ENCODE peak calls at places on chromosomes 2 and 18, in nine cellular contexts. D is AG04450, M is pancreas, J is NB4, P is stomach, E is Peyer's patch, B is RWPE1, R is coronary artery, Y is neural crest cell. L is an unnamed sample.

GRCh38 chr2:20218331-20219320 is 6.3 kb downstream of the SDC1 start:
- DNase-seq in D (no peak), M (peak), J (no peak), P (no peak), E (peak), B (no peak), R (no peak), Y (no peak), L (no peak)

GRCh38 chr18:48529796-48530195 is 9.0 kb upstream of the CTIF start:
- DNase-seq in D (no peak), M (no peak), J (no peak), P (no peak), E (no peak), B (peak), R (no peak), Y (no peak), L (no peak)

GRCh38 chr2:26647981-26648380 is 6.8 kb upstream of the CIB4 start:
- DNase-seq in D (no peak), M (no peak), J (no peak), P (peak), E (no peak), B (no peak), R (peak), Y (no peak), L (no peak)

GRCh38 chr18:45834303-45834702 is 8.8 kb downstream of the SIGLEC15 start:
- DNase-seq in D (no peak), M (no peak), J (no peak), P (no peak), E (no peak), B (no peak), R (no peak), Y (no peak), L (no peak)

GRCh38 chr2:3661149-3661660 is 3.2 kb downstream of the ALLC start:
- DNase-seq in D (no peak), M (no peak), J (no peak), P (no peak), E (peak), B (no peak), R (peak), Y (no peak), L (no peak)

GRCh38 chr2:195369217-195369587 is 287.8 kb upstream of the SLC39A10 start:
- DNase-seq in D (no peak), M (no peak), J (no peak), P (no peak), E (no peak), B (no peak), R (no peak), Y (no peak), L (no peak)

GRCh38 chr18:34342960-34343359 is 118.2 kb upstream of the NOL4 start:
- DNase-seq in D (no peak), M (no peak), J (no peak), P (no peak), E (no peak), B (peak), R (no peak), Y (no peak), L (no peak)

GRCh38 chr2:140643761-140644187 is 1487.0 kb downstream of the LRP1B start:
- DNase-seq in D (peak), M (no peak), J (no peak), P (no peak), E (no peak), B (peak), R (no peak), Y (no peak), L (no peak)

GRCh38 chr2:158512323-158512722 is 55.6 kb downstream of the PKP4 start:
- DNase-seq in D (no peak), M (no peak), J (no peak), P (no peak), E (no peak), B (no peak), R (no peak), Y (no peak), L (no peak)

GRCh38 chr2:54924121-54924520 is 126.1 kb downstream of the RTN4 start:
- DNase-seq in D (no peak), M (no peak), J (no peak), P (no peak), E (no peak), B (no peak), R (no peak), Y (no peak), L (no peak)

GRCh38 chr18:55893948-55894347 is 306.0 kb upstream of the TCF4 start:
- DNase-seq in D (no peak), M (no peak), J (no peak), P (no peak), E (no peak), B (no peak), R (no peak), Y (no peak), L (no peak)

GRCh38 chr2:18404708-18405107 is 155.7 kb downstream of the RDH14 start:
- DNase-seq in D (no peak), M (no peak), J (peak), P (no peak), E (no peak), B (no peak), R (no peak), Y (no peak), L (no peak)
- TF ChIP-seq CTCF in D (peak), M (no peak), J (peak), P (no peak), E (no peak), B (no peak), R (no peak), Y (peak), L (peak)

DNA sequence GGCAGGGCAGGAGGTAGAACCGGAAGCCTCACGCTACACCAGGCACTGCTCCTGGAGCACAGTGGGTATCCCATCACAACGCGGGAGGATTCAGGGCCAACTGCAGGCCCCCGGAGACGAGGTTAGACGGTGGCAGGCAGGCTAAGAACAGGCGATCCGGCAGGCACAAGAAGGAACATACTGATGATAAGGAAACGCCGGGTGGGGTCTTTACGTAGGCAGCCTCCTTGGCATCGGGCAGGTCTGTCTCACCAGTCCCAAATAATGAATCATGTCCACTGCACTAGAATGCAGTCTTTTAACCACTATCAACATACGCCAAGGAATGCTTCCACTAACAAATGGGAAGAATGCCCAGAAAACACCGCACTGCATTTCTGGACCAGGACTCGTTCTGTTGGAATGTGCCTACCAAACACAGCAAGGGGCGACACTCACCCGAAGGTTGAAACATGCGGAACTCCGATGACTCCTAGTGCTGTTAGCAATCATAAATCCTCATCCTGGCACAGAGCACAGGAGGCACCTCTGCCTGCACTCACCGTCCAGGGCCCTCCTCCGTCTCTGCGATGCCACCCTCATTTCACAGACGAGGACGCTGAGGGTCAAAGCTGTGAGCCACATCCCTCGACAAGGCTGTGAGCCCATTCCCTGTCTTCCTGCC is 35.2 kb downstream of the ZNF516 start:
- DNase-seq in D (peak), M (peak), J (no peak), P (peak), E (no peak), B (peak), R (peak), Y (no peak), L (no peak)
- TF ChIP-seq CTCF in D (peak), M (no peak), J (no peak), P (no peak), E (no peak), B (no peak), R (no peak), Y (no peak), L (no peak)

DNA sequence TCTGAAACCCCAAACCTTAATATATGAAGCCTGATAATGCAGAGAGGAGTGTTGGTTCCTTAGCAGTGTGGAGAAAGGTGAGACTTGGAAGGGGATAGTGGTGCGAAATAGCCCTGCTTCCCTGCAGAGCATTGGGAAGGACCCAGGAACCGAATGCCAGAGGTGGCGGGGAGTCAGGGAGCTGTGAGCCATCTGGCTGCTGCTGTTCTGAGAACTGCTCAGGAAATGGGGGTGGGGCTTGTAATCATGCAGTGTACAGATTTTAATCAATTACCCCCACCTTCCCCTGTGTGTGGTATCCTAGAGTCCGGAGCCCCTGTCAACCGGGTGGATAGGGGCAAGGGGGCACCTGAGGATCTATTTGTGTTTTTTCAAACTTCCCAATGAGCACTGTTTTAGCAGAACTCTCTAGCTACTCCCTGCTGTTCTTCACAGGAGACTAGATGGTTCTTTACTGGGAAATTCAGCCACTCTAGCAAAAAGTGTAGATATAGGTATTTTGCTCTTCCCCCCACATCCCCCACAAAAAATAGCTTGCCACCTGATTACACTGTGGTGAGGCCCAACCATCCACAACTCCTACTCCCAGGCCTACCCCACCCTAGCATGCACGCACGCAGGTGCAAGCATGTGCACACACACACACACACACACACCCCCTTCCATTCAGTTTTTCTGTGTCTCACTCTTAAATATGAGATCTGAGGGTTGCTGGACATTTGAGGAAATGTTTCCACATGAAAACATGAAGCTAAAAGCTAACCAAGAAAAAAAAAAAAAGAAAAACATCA is 30.1 kb upstream of the MBOAT2 start:
- DNase-seq in D (no peak), M (no peak), J (no peak), P (no peak), E (no peak), B (no peak), R (no peak), Y (no peak), L (no peak)
- TF ChIP-seq CTCF in D (no peak), M (no peak), J (no peak), P (no peak), E (no peak), B (no peak), R (no peak), Y (no peak), L (no peak)

DNA sequence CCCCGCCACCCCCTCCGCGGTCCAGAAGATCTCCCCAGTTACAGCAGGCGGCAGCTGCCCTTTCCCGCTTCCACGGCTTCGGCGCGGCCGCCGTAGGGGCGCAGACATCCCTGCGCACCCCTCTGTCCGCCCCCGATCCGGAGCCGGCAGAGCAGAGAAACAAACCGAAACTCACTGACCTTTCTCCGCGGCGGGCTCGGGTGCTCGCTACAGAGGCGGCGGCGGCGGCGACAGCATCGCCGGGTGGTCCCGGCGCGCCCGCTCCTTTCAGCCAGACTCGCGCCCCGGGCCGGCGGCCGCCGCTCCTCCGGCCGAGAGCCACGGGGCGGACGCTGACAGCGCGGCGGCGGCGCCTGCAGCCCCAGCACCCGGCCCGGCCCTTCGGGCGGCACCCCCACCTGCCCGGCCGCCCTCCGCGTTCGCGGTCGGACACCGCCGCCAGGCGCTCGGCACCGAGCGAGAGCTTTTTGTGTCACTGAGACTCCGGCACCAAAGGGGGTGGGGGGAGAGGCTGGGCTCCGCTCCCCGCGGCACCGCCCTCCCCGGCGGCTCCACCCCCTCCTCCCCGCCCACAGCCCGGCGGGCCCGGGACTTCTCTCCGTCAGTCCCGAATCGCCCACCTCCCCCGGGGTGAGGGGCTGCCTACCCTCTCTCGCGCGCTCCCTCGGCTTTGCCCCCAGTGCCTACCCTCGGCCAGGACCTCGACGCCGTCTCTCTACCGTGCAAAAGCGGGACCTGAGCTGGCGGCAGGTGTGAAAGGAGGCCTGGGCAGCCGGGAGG is 1.4 kb upstream of the RNF152 start:
- DNase-seq in D (no peak), M (peak), J (peak), P (peak), E (peak), B (peak), R (peak), Y (peak), L (peak)
- TF ChIP-seq CTCF in D (peak), M (no peak), J (no peak), P (peak), E (no peak), B (peak), R (no peak), Y (peak), L (no peak)

DNA sequence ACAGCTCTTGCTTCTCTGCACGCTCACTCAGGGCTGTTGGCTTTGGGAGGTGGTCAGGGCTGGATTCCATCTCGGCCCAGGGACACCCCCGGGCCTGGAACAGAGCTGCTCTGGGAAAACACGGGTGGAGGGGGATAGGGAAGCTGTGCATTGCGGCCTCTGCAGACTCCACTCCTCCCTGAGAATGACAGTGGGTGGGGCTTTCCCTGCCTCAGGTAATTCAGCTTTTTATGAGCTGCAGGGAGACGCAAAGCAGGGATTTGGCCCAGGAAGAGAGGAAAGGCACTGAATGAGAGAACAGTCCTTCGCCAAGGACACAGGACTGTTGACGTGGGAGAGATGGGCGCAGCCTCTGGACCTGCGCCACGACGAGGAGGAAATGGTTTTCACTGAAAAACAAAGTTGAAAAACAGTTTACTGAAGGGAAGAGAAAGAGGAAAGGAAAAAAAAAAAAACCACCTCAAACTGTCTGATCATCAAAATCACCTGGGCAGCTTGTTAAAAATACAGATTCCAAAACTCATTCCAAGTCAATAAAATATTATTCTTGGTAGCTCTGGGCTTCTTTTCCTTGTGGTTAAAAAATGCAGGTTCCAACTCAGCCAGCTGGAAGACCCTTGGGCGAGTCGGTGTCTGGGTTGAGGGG is 194.0 kb downstream of the ZFP36L2 start:
- DNase-seq in D (no peak), M (no peak), J (no peak), P (peak), E (peak), B (no peak), R (peak), Y (no peak), L (no peak)
- TF ChIP-seq CTCF in D (no peak), M (no peak), J (no peak), P (no peak), E (no peak), B (no peak), R (no peak), Y (no peak), L (no peak)

L was measured in endothelial cell.